ENCODE peak calls at places on chromosome 6, in seven cellular contexts. One of them, this sample, is unnamed. For H3K36me3 and H3K27me3, the result is how much of the 10 kb centered on the place peaks cover.

GRCh38 chr6:106966229-106966628 is 8.3 kb downstream of the CD24 start:
- DNase-seq in naive thymus-derived CD4-positive, alpha-beta T cell: no peak
- DNase-seq in Panc1: no peak
- DNase-seq in esophagus squamous epithelium: no peak
- DNase-seq in suprapubic skin: no peak
- DNase-seq in HCT116: no peak
- DNase-seq in breast epithelium: no peak
- DNase-seq in this sample: no peak

GRCh38 chr6:43060034-43060754 is 763 bp downstream of the KLC4 start:
- DNase-seq in naive thymus-derived CD4-positive, alpha-beta T cell: no peak
- DNase-seq in Panc1: no peak
- DNase-seq in esophagus squamous epithelium: no peak
- DNase-seq in suprapubic skin: no peak
- DNase-seq in HCT116: no peak
- DNase-seq in breast epithelium: no peak
- DNase-seq in this sample: no peak

GRCh38 chr6:32622545-32623401 is 14.4 kb upstream of the HLA-DQA1 start:
- DNase-seq in naive thymus-derived CD4-positive, alpha-beta T cell: peak
- DNase-seq in Panc1: no peak
- DNase-seq in esophagus squamous epithelium: no peak
- DNase-seq in suprapubic skin: no peak
- DNase-seq in HCT116: no peak
- DNase-seq in breast epithelium: no peak
- DNase-seq in this sample: no peak

GRCh38 chr6:141956046-141956761 is 176.5 kb upstream of the GJE1 start:
- DNase-seq in naive thymus-derived CD4-positive, alpha-beta T cell: no peak
- DNase-seq in Panc1: no peak
- DNase-seq in esophagus squamous epithelium: no peak
- DNase-seq in suprapubic skin: no peak
- DNase-seq in HCT116: no peak
- DNase-seq in breast epithelium: no peak
- DNase-seq in this sample: peak

GRCh38 chr6:2862712-2863174 is 21.1 kb upstream of the SERPINB1 start:
- DNase-seq in naive thymus-derived CD4-positive, alpha-beta T cell: no peak
- DNase-seq in Panc1: no peak
- DNase-seq in esophagus squamous epithelium: no peak
- DNase-seq in suprapubic skin: no peak
- DNase-seq in HCT116: no peak
- DNase-seq in breast epithelium: no peak
- DNase-seq in this sample: no peak

GRCh38 chr6:98984102-98984501 is 36.4 kb upstream of the FBXL4 start:
- DNase-seq in naive thymus-derived CD4-positive, alpha-beta T cell: no peak
- DNase-seq in Panc1: no peak
- DNase-seq in esophagus squamous epithelium: no peak
- DNase-seq in suprapubic skin: no peak
- DNase-seq in HCT116: no peak
- DNase-seq in breast epithelium: no peak
- DNase-seq in this sample: no peak

GRCh38 chr6:83883240-83883639 is 23.8 kb downstream of the CYB5R4 start:
- DNase-seq in naive thymus-derived CD4-positive, alpha-beta T cell: no peak
- DNase-seq in Panc1: no peak
- DNase-seq in esophagus squamous epithelium: no peak
- DNase-seq in suprapubic skin: no peak
- DNase-seq in HCT116: no peak
- DNase-seq in breast epithelium: no peak
- DNase-seq in this sample: no peak

GRCh38 chr6:138965291-138965874 is 22.7 kb downstream of the REPS1 start:
- DNase-seq in naive thymus-derived CD4-positive, alpha-beta T cell: no peak
- DNase-seq in Panc1: no peak
- DNase-seq in esophagus squamous epithelium: no peak
- DNase-seq in suprapubic skin: no peak
- DNase-seq in HCT116: no peak
- DNase-seq in breast epithelium: no peak
- DNase-seq in this sample: no peak

GRCh38 chr6:147586044-147586443 is 77.6 kb downstream of the SAMD5 start:
- DNase-seq in naive thymus-derived CD4-positive, alpha-beta T cell: no peak
- DNase-seq in Panc1: no peak
- DNase-seq in esophagus squamous epithelium: no peak
- DNase-seq in suprapubic skin: no peak
- DNase-seq in HCT116: no peak
- DNase-seq in breast epithelium: no peak
- DNase-seq in this sample: peak

GRCh38 chr6:14108571-14109410 is 8.8 kb upstream of the CD83 start:
- DNase-seq in naive thymus-derived CD4-positive, alpha-beta T cell: peak
- DNase-seq in Panc1: no peak
- DNase-seq in esophagus squamous epithelium: no peak
- DNase-seq in suprapubic skin: no peak
- DNase-seq in HCT116: no peak
- DNase-seq in breast epithelium: no peak
- DNase-seq in this sample: no peak

GRCh38 chr6:33975631-33976424 is 170.1 kb downstream of the GRM4 start:
- DNase-seq in naive thymus-derived CD4-positive, alpha-beta T cell: no peak
- DNase-seq in Panc1: no peak
- DNase-seq in esophagus squamous epithelium: no peak
- DNase-seq in suprapubic skin: peak
- DNase-seq in HCT116: no peak
- DNase-seq in breast epithelium: no peak
- DNase-seq in this sample: no peak

GRCh38 chr6:149614352-149614751 is 34.2 kb downstream of the KATNA1 start:
- DNase-seq in naive thymus-derived CD4-positive, alpha-beta T cell: no peak
- DNase-seq in Panc1: no peak
- DNase-seq in esophagus squamous epithelium: no peak
- DNase-seq in suprapubic skin: no peak
- DNase-seq in HCT116: no peak
- DNase-seq in breast epithelium: no peak
- DNase-seq in this sample: no peak

GRCh38 chr6:33609444-33610034 is 11.6 kb upstream of the ITPR3 start:
- DNase-seq in naive thymus-derived CD4-positive, alpha-beta T cell: no peak
- DNase-seq in Panc1: no peak
- DNase-seq in esophagus squamous epithelium: no peak
- DNase-seq in suprapubic skin: peak
- DNase-seq in HCT116: no peak
- DNase-seq in breast epithelium: no peak
- DNase-seq in this sample: peak

GRCh38 chr6:33323623-33323948 is 6.0 kb upstream of the ZBTB22 start:
- DNase-seq in naive thymus-derived CD4-positive, alpha-beta T cell: peak
- DNase-seq in Panc1: no peak
- DNase-seq in esophagus squamous epithelium: no peak
- DNase-seq in suprapubic skin: no peak
- DNase-seq in HCT116: no peak
- DNase-seq in breast epithelium: no peak
- DNase-seq in this sample: no peak

GRCh38 chr6:117613920-117614535 is 11.7 kb upstream of the GOPC start:
- DNase-seq in naive thymus-derived CD4-positive, alpha-beta T cell: no peak
- DNase-seq in Panc1: no peak
- DNase-seq in esophagus squamous epithelium: no peak
- DNase-seq in suprapubic skin: no peak
- DNase-seq in HCT116: no peak
- DNase-seq in breast epithelium: no peak
- DNase-seq in this sample: peak

GRCh38 chr6:6825986-6826901 is 237.7 kb downstream of the LY86 start:
- DNase-seq in naive thymus-derived CD4-positive, alpha-beta T cell: no peak
- DNase-seq in Panc1: no peak
- DNase-seq in esophagus squamous epithelium: no peak
- DNase-seq in suprapubic skin: peak
- DNase-seq in HCT116: no peak
- DNase-seq in breast epithelium: peak
- DNase-seq in this sample: peak

GRCh38 chr6:42137192-42137753 is 5.1 kb downstream of the C6orf132 start:
- DNase-seq in naive thymus-derived CD4-positive, alpha-beta T cell: no peak
- DNase-seq in Panc1: no peak
- DNase-seq in esophagus squamous epithelium: no peak
- DNase-seq in suprapubic skin: no peak
- DNase-seq in HCT116: no peak
- DNase-seq in breast epithelium: peak
- DNase-seq in this sample: no peak

GRCh38 chr6:55980627-55981211 is 105.3 kb upstream of the BMP5 start:
- DNase-seq in naive thymus-derived CD4-positive, alpha-beta T cell: no peak
- DNase-seq in Panc1: peak
- DNase-seq in esophagus squamous epithelium: no peak
- DNase-seq in suprapubic skin: no peak
- DNase-seq in HCT116: peak
- DNase-seq in breast epithelium: no peak
- DNase-seq in this sample: no peak

GRCh38 chr6:45613678-45614077 is 235.9 kb upstream of the SUPT3H start:
- DNase-seq in naive thymus-derived CD4-positive, alpha-beta T cell: no peak
- DNase-seq in Panc1: no peak
- DNase-seq in esophagus squamous epithelium: no peak
- DNase-seq in suprapubic skin: no peak
- DNase-seq in HCT116: no peak
- DNase-seq in breast epithelium: peak
- DNase-seq in this sample: no peak

GRCh38 chr6:161110380-161110779 is 118.8 kb downstream of the MAP3K4 start:
- DNase-seq in naive thymus-derived CD4-positive, alpha-beta T cell: no peak
- DNase-seq in Panc1: no peak
- DNase-seq in esophagus squamous epithelium: no peak
- DNase-seq in suprapubic skin: no peak
- DNase-seq in HCT116: no peak
- DNase-seq in breast epithelium: no peak
- DNase-seq in this sample: no peak

GRCh38 chr6:5592911-5593519 is 331.7 kb downstream of the FARS2 start:
- DNase-seq in naive thymus-derived CD4-positive, alpha-beta T cell: no peak
- DNase-seq in Panc1: no peak
- DNase-seq in esophagus squamous epithelium: no peak
- DNase-seq in suprapubic skin: no peak
- DNase-seq in HCT116: no peak
- DNase-seq in breast epithelium: no peak
- DNase-seq in this sample: no peak

GRCh38 chr6:146244630-146245143 is 215.8 kb downstream of the GRM1 start:
- DNase-seq in naive thymus-derived CD4-positive, alpha-beta T cell: no peak
- DNase-seq in Panc1: no peak
- DNase-seq in esophagus squamous epithelium: no peak
- DNase-seq in suprapubic skin: no peak
- DNase-seq in HCT116: no peak
- DNase-seq in breast epithelium: no peak
- DNase-seq in this sample: no peak
- H3K4me3 ChIP-seq in naive thymus-derived CD4-positive, alpha-beta T cell: no peak
- H3K4me3 ChIP-seq in Panc1: no peak
- H3K4me3 ChIP-seq in esophagus squamous epithelium: no peak
- H3K4me3 ChIP-seq in suprapubic skin: no peak
- H3K4me3 ChIP-seq in HCT116: no peak
- H3K4me3 ChIP-seq in breast epithelium: no peak
- H3K4me3 ChIP-seq in this sample: no peak

DNA sequence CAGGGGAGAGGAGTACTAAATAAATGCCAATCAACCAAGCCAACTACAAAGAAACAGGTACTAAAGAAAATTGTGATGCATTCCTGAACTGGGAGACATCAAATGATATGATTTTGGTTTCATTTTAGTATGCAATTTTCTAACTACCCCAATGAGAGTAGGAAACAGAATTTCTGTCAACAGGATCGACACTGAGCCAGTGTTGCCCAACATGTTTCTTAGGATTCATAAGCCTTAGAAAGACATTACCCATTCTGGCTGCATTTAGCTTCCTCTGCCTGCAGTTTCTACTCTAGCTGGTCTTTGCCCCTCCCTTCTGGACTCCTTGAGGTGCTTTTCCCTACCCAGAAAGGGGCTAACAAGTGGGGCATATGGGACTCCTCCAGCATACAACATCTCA is 49.8 kb downstream of the KCTD20 start:
- DNase-seq in naive thymus-derived CD4-positive, alpha-beta T cell: no peak
- DNase-seq in Panc1: no peak
- DNase-seq in esophagus squamous epithelium: no peak
- DNase-seq in suprapubic skin: no peak
- DNase-seq in HCT116: no peak
- DNase-seq in breast epithelium: no peak
- DNase-seq in this sample: no peak
- H3K36me3 ChIP-seq in naive thymus-derived CD4-positive, alpha-beta T cell: under half
- H3K36me3 ChIP-seq in Panc1: under half
- H3K36me3 ChIP-seq in esophagus squamous epithelium: under half
- H3K36me3 ChIP-seq in suprapubic skin: half or more
- H3K36me3 ChIP-seq in HCT116: under half
- H3K36me3 ChIP-seq in breast epithelium: under half
- H3K36me3 ChIP-seq in this sample: half or more

GRCh38 chr6:37539706-37540352 is 40.1 kb upstream of the CCDC167 start:
- DNase-seq in naive thymus-derived CD4-positive, alpha-beta T cell: no peak
- DNase-seq in Panc1: no peak
- DNase-seq in esophagus squamous epithelium: no peak
- DNase-seq in suprapubic skin: no peak
- DNase-seq in HCT116: no peak
- DNase-seq in breast epithelium: no peak
- DNase-seq in this sample: no peak

GRCh38 chr6:37532122-37532521 is 32.4 kb upstream of the CCDC167 start:
- DNase-seq in naive thymus-derived CD4-positive, alpha-beta T cell: no peak
- DNase-seq in Panc1: no peak
- DNase-seq in esophagus squamous epithelium: no peak
- DNase-seq in suprapubic skin: no peak
- DNase-seq in HCT116: no peak
- DNase-seq in breast epithelium: no peak
- DNase-seq in this sample: no peak

GRCh38 chr6:37538107-37538506 is 38.4 kb upstream of the CCDC167 start:
- DNase-seq in naive thymus-derived CD4-positive, alpha-beta T cell: no peak
- DNase-seq in Panc1: peak
- DNase-seq in esophagus squamous epithelium: no peak
- DNase-seq in suprapubic skin: no peak
- DNase-seq in HCT116: peak
- DNase-seq in breast epithelium: no peak
- DNase-seq in this sample: no peak

GRCh38 chr6:37536462-37537225 is 37.0 kb upstream of the CCDC167 start:
- DNase-seq in naive thymus-derived CD4-positive, alpha-beta T cell: no peak
- DNase-seq in Panc1: no peak
- DNase-seq in esophagus squamous epithelium: no peak
- DNase-seq in suprapubic skin: no peak
- DNase-seq in HCT116: no peak
- DNase-seq in breast epithelium: no peak
- DNase-seq in this sample: no peak

GRCh38 chr6:37535701-37536461 is 36.2 kb upstream of the CCDC167 start:
- DNase-seq in naive thymus-derived CD4-positive, alpha-beta T cell: no peak
- DNase-seq in Panc1: no peak
- DNase-seq in esophagus squamous epithelium: no peak
- DNase-seq in suprapubic skin: no peak
- DNase-seq in HCT116: no peak
- DNase-seq in breast epithelium: no peak
- DNase-seq in this sample: no peak
- H3K27me3 ChIP-seq in naive thymus-derived CD4-positive, alpha-beta T cell: under half
- H3K27me3 ChIP-seq in Panc1: under half
- H3K27me3 ChIP-seq in esophagus squamous epithelium: under half
- H3K27me3 ChIP-seq in suprapubic skin: half or more
- H3K27me3 ChIP-seq in HCT116: under half
- H3K27me3 ChIP-seq in breast epithelium: under half
- H3K27me3 ChIP-seq in this sample: under half

DNA sequence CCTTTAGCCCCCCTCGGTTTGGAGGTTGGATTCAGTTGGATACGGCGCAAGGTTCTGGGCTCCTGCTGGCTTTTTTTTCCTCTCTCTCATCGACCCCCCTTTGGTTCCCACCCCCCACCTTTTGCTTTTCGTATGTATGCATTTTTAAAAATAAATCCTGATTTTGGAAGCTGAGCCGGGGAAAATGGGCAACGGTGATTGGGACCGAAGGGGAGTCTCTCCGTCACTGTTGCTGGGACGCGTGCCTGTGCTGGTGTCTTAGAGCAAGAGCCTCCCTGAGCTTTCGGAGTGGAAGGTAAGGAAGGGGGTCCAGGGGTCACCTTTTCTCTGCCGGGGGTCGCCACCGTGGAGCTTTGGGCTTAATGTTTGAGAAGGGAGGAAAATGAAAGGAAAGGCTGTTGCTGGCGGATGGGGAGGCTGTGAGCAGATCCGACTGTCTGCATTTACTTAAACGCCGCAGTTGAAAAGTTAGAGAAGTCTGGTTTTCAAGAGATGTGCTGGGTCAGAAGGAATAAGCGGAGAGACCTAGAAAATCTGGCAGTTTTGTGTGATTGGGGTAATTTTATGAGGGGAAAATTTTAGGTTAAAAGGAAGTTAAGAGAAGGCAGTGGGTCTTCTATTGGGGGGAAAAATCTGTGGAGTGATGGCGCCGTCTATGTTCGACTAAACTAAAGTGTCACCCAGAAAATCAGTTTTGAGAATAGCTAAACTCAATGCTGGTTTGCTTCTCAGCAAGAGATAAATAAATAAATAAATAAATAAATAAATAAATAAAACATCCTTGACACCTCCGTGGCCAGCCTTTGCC is 828 bp downstream of the ADGRB3 start:
- DNase-seq in naive thymus-derived CD4-positive, alpha-beta T cell: no peak
- DNase-seq in Panc1: no peak
- DNase-seq in esophagus squamous epithelium: no peak
- DNase-seq in suprapubic skin: no peak
- DNase-seq in HCT116: no peak
- DNase-seq in breast epithelium: no peak
- DNase-seq in this sample: no peak
- H3K4me3 ChIP-seq in naive thymus-derived CD4-positive, alpha-beta T cell: peak
- H3K4me3 ChIP-seq in Panc1: peak
- H3K4me3 ChIP-seq in esophagus squamous epithelium: peak
- H3K4me3 ChIP-seq in suprapubic skin: peak
- H3K4me3 ChIP-seq in HCT116: no peak
- H3K4me3 ChIP-seq in breast epithelium: peak
- H3K4me3 ChIP-seq in this sample: peak